ENCODE peak calls at places on chromosomes 4 and X, in nine cellular contexts. F is GM18507; X is choroid plexus epithelial cell; O is hepatic stellate cell; S is psoas muscle; V is fibroblast of lung; L is stimulated activated effector memory CD8-positive, alpha-beta T cell treated with anti-CD3 and anti-CD28 coated beads, Interleukin-12 subunit alpha, Interleukin-12 subunit beta, amount 100 ng/mL, for 72 hours; P is WERI-Rb-1; U is HEK293T. C is an unnamed sample.

GRCh38 chrX:108034725-108035124 is 10.1 kb upstream of the VSIG1 start:
- DNase-seq in F (no peak), X (no peak), P (no peak), O (no peak), L (no peak), U (no peak), V (no peak), S (no peak), C (no peak)

GRCh38 chr4:772776-773175 is 53.2 kb downstream of the CPLX1 start:
- DNase-seq in S (peak; percentile 11), O (no peak), P (no peak), U (no peak), V (no peak), X (no peak), F (no peak), L (no peak), C (no peak)

GRCh38 chrX:41720125-41720780 is 3.7 kb upstream of the GPR82 start:
- DNase-seq in O (peak; percentile 4), V (no peak), X (peak; percentile 58), F (no peak), P (no peak), L (peak; percentile 33), U (no peak), S (no peak), C (no peak)

GRCh38 chr4:86554641-86555040 is 39.5 kb upstream of the PTPN13 start:
- DNase-seq in S (no peak), U (no peak), L (no peak), V (no peak), P (no peak), O (no peak), F (no peak), X (no peak), C (no peak)

GRCh38 chrX:129115104-129115503 is 408.2 kb downstream of the SMARCA1 start:
- DNase-seq in P (peak; percentile 69), X (peak; percentile 5), S (no peak), L (no peak), U (peak; percentile 72), O (peak; percentile 6), F (no peak), V (peak; percentile 0), C (no peak)

GRCh38 chr4:147831452-147832192 is 99.7 kb downstream of the ARHGAP10 start:
- DNase-seq in V (peak; percentile 78), P (no peak), U (no peak), F (no peak), X (peak; percentile 78), S (no peak), L (no peak), O (peak; percentile 77), C (no peak)

GRCh38 chr4:106032851-106033286 is 137.6 kb downstream of the NPNT start:
- DNase-seq in U (no peak), P (no peak), L (no peak), O (peak; percentile 20), S (no peak), F (no peak), V (no peak), X (no peak), C (no peak)

GRCh38 chrX:130216312-130216711 is 44.5 kb downstream of the RAB33A start:
- DNase-seq in V (peak; percentile 1), X (peak; percentile 7), U (no peak), L (no peak), O (no peak), P (no peak), S (no peak), F (no peak), C (no peak)

GRCh38 chr4:102692474-102692873 is 68.3 kb downstream of the MANBA start:
- DNase-seq in L (no peak), U (no peak), P (no peak), V (peak; percentile 5), O (no peak), S (no peak), F (no peak), X (no peak), C (no peak)

GRCh38 chr4:11614426-11614825 is 185.7 kb upstream of the HS3ST1 start:
- DNase-seq in F (no peak), O (no peak), U (no peak), X (peak; percentile 36), S (no peak), L (no peak), V (no peak), P (no peak), C (no peak)

GRCh38 chrX:134548257-134548732 is 88.3 kb downstream of the HPRT1 start:
- DNase-seq in X (no peak), P (no peak), L (no peak), F (no peak), V (no peak), O (no peak), U (no peak), S (no peak), C (no peak)

GRCh38 chr4:169491211-169491610 is 121.2 kb downstream of the NEK1 start:
- DNase-seq in F (no peak), V (no peak), U (no peak), X (no peak), L (no peak), S (no peak), P (no peak), O (no peak), C (no peak)

GRCh38 chrX:49840679-49841078 is 11.6 kb downstream of the PAGE4 start:
- DNase-seq in V (peak; percentile 22), S (peak; percentile 19), F (no peak), L (peak; percentile 1), X (peak; percentile 50), P (peak; percentile 65), O (peak; percentile 16), U (peak; percentile 54), C (peak; percentile 72)

GRCh38 chrX:110087485-110088356 is 84.8 kb downstream of the TMEM164 start:
- DNase-seq in O (peak; percentile 36), V (peak; percentile 94), X (peak; percentile 89), P (no peak), L (no peak), F (no peak), U (no peak), S (peak; percentile 29), C (no peak)

GRCh38 chrX:63506320-63506719 is 155.2 kb upstream of the SPIN4 start:
- DNase-seq in U (peak; percentile 8), L (no peak), O (no peak), S (no peak), P (no peak), F (no peak), V (peak; percentile 58), X (peak; percentile 66), C (no peak)

GRCh38 chrX:151702021-151702714 is 6.9 kb downstream of the PRRG3 start:
- DNase-seq in S (no peak), V (no peak), O (no peak), X (no peak), U (no peak), F (no peak), P (no peak), L (no peak), C (no peak)

C was measured in cerebellum.